ENCODE peak calls at places on chromosomes 13 and 19, in eight cellular contexts. R, E, Z, I, V, O, X and J are unnamed samples.

GRCh38 chr13:48653074-48654054 is at the start of gene CYSLTR2:
- DNase-seq in R (peak), E (peak), Z (peak), I (no peak), V (peak), O (no peak), X (no peak), J (no peak)

GRCh38 chr13:36297600-36298338 is at the start of gene CCDC169:
- DNase-seq in R (peak), E (peak), Z (peak), I (peak), V (peak), O (peak), X (peak), J (no peak)

GRCh38 chr13:97849305-97849704 is 104.2 kb upstream of the IPO5 start:
- DNase-seq in R (peak), E (no peak), Z (no peak), I (no peak), V (no peak), O (peak), X (no peak), J (no peak)

GRCh38 chr19:45368737-45369340 is 1.5 kb downstream of the ERCC2 start:
- DNase-seq in R (no peak), E (no peak), Z (no peak), I (no peak), V (no peak), O (no peak), X (no peak), J (no peak)

GRCh38 chr13:106517151-106517847 is 18.2 kb downstream of the EFNB2 start:
- DNase-seq in R (no peak), E (no peak), Z (no peak), I (no peak), V (no peak), O (no peak), X (no peak), J (no peak)

GRCh38 chr19:1767464-1767933 is 14.2 kb downstream of the ONECUT3 start:
- DNase-seq in R (peak), E (no peak), Z (peak), I (peak), V (no peak), O (no peak), X (no peak), J (no peak)

GRCh38 chr13:107476068-107476467 is 739.3 kb downstream of the LIG4 start:
- DNase-seq in R (no peak), E (peak), Z (no peak), I (no peak), V (no peak), O (no peak), X (no peak), J (no peak)

GRCh38 chr13:37648604-37649003 is 50.0 kb upstream of the POSTN start:
- DNase-seq in R (no peak), E (peak), Z (no peak), I (no peak), V (peak), O (no peak), X (no peak), J (peak)

GRCh38 chr13:51764184-51765141 is 39.5 kb downstream of the DHRS12 start:
- DNase-seq in R (peak), E (no peak), Z (peak), I (peak), V (peak), O (peak), X (peak), J (peak)

GRCh38 chr13:97653741-97654140 is 219.8 kb downstream of the RAP2A start:
- DNase-seq in R (no peak), E (peak), Z (no peak), I (no peak), V (no peak), O (no peak), X (no peak), J (no peak)

GRCh38 chr13:105538346-105538745 is 997.1 kb downstream of the EFNB2 start:
- DNase-seq in R (no peak), E (no peak), Z (no peak), I (no peak), V (no peak), O (no peak), X (no peak), J (no peak)

GRCh38 chr13:111503376-111503775 is 182.9 kb downstream of the TEX29 start:
- DNase-seq in R (no peak), E (no peak), Z (no peak), I (no peak), V (no peak), O (no peak), X (no peak), J (no peak)

GRCh38 chr13:113557013-113557412 is 27.5 kb upstream of the TFDP1 start:
- DNase-seq in R (no peak), E (no peak), Z (peak), I (no peak), V (no peak), O (no peak), X (no peak), J (no peak)

GRCh38 chr13:105804561-105805190 is 730.8 kb downstream of the EFNB2 start:
- DNase-seq in R (peak), E (peak), Z (no peak), I (no peak), V (peak), O (no peak), X (peak), J (no peak)

GRCh38 chr13:77596777-77597176 is 61.3 kb downstream of the SCEL start:
- DNase-seq in R (no peak), E (no peak), Z (no peak), I (no peak), V (no peak), O (no peak), X (no peak), J (no peak)

GRCh38 chr19:18415177-18415867 is 3.9 kb upstream of the SSBP4 start:
- DNase-seq in R (peak), E (peak), Z (no peak), I (peak), V (peak), O (no peak), X (peak), J (peak)

GRCh38 chr13:45207319-45207718 is 6.5 kb upstream of the KCTD4 start:
- DNase-seq in R (no peak), E (no peak), Z (no peak), I (no peak), V (no peak), O (no peak), X (no peak), J (no peak)

GRCh38 chr13:90926459-90926858 is 421.0 kb upstream of the MIR17HG start:
- DNase-seq in R (no peak), E (no peak), Z (no peak), I (no peak), V (no peak), O (no peak), X (no peak), J (peak)

GRCh38 chr13:56299650-56300049 is 841.1 kb upstream of the PRR20A start:
- DNase-seq in R (no peak), E (no peak), Z (no peak), I (no peak), V (no peak), O (no peak), X (no peak), J (no peak)